ENCODE peak calls at places on chromosomes 11 and 22, in four cellular contexts. X is C1 segment of cervical spinal cord, T is NCI-H446 treated with DMSO at 0.1 percent for 48 hours, Q is uterus. Z is an unnamed sample.

GRCh38 chr11:89521294-89521693 is 30.1 kb upstream of the NOX4 start:
- DNase-seq in Q (no peak), T (no peak), X (no peak), Z (no peak)

GRCh38 chr11:118939948-118940598 is 14.3 kb upstream of the BCL9L start:
- DNase-seq in Q (no peak), X (no peak), T (no peak), Z (no peak)

GRCh38 chr11:134464196-134464595 is 52.2 kb upstream of the B3GAT1 start:
- DNase-seq in T (no peak), X (no peak), Q (no peak), Z (no peak)

GRCh38 chr11:119218141-119218878 is 12.2 kb downstream of the CBL start:
- DNase-seq in T (no peak), X (no peak), Q (no peak), Z (no peak)

GRCh38 chr22:35539910-35540599 is 576 bp upstream of the RASD2 start:
- DNase-seq in Q (peak), X (no peak), T (no peak), Z (no peak)

GRCh38 chr11:17117262-17117661 is 39.8 kb upstream of the RPS13 start:
- DNase-seq in T (no peak), Q (no peak), X (no peak), Z (no peak)

GRCh38 chr22:40036591-40037225 is 42.0 kb downstream of the FAM83F start:
- DNase-seq in Q (peak), T (peak), X (no peak), Z (no peak)

GRCh38 chr22:48980409-48980808 is 847.3 kb downstream of the BRD1 start:
- DNase-seq in Q (no peak), X (no peak), T (no peak), Z (no peak)

GRCh38 chr11:78061088-78061920 is 2.4 kb upstream of the THRSP start:
- DNase-seq in T (peak), X (no peak), Q (no peak), Z (no peak)

GRCh38 chr22:39999144-39999757 is 4.5 kb downstream of the FAM83F start:
- DNase-seq in X (no peak), Q (no peak), T (no peak), Z (peak)

GRCh38 chr11:105821781-105822180 is 200.3 kb downstream of the MSANTD4 start:
- DNase-seq in T (no peak), X (no peak), Q (no peak), Z (no peak)

GRCh38 chr11:8597182-8597581 is 3.2 kb upstream of the STK33 start:
- DNase-seq in Q (no peak), X (no peak), T (no peak), Z (no peak)

GRCh38 chr11:65540290-65541092 is 15.6 kb downstream of the SCYL1 start:
- DNase-seq in T (peak), X (peak), Q (peak), Z (peak)

GRCh38 chr11:34650528-34650927 is 29.6 kb downstream of the EHF start:
- DNase-seq in Q (no peak), X (no peak), T (no peak), Z (no peak)

GRCh38 chr11:2768471-2769408 is 68.9 kb upstream of the KCNQ1OT1 start:
- DNase-seq in Q (no peak), X (no peak), T (no peak), Z (no peak)

GRCh38 chr11:28106351-28107043 is 1.5 kb downstream of the KIF18A start:
- DNase-seq in Q (no peak), T (no peak), X (no peak), Z (no peak)

GRCh38 chr22:44100411-44100810 is 76.3 kb downstream of the PARVB start:
- DNase-seq in X (no peak), Q (no peak), T (no peak), Z (no peak)

GRCh38 chr22:26554956-26555355 is 35.0 kb downstream of the TPST2 start:
- DNase-seq in T (no peak), X (no peak), Q (no peak), Z (no peak)

GRCh38 chr22:40624770-40625169 is 11.7 kb downstream of the MRTFA start:
- DNase-seq in Q (no peak), T (no peak), X (no peak), Z (no peak)

GRCh38 chr11:65778431-65778900 is 2.3 kb downstream of the AP5B1 start:
- DNase-seq in T (no peak), X (no peak), Q (peak), Z (no peak)

GRCh38 chr11:41449483-41450050 is 9.9 kb downstream of the LRRC4C start:
- DNase-seq in Q (no peak), X (no peak), T (no peak), Z (no peak)

GRCh38 chr11:36412781-36413383 is 97.2 kb downstream of the TRAF6 start:
- DNase-seq in X (no peak), Q (no peak), T (no peak), Z (no peak)

GRCh38 chr11:33015621-33016551 is at the start of gene DEPDC7:
- DNase-seq in X (peak), T (peak), Q (peak), Z (peak)

GRCh38 chr11:119015054-119015611 is 3.0 kb downstream of the RPS25 start:
- DNase-seq in T (no peak), Q (no peak), X (no peak), Z (no peak)

GRCh38 chr11:111001986-111002616 is 243.4 kb upstream of the POU2AF2 start:
- DNase-seq in T (no peak), Q (no peak), X (no peak), Z (peak)

GRCh38 chr22:50443801-50444625 is 30.8 kb downstream of the SBF1 start:
- DNase-seq in T (no peak), Q (no peak), X (no peak), Z (no peak)

GRCh38 chr11:62881579-62882427 is 1.1 kb downstream of the SLC3A2 start:
- DNase-seq in Q (peak), X (peak), T (peak), Z (peak)

GRCh38 chr11:118915941-118916841 is 9.5 kb downstream of the BCL9L start:
- DNase-seq in Q (peak), X (no peak), T (no peak), Z (no peak)

Z was measured in tibial nerve.